ENCODE peak calls at places on chromosomes 11 and 22, in seven cellular contexts. M, G, I, R, Y, Z and C are unnamed samples.

GRCh38 chr22:48372395-48372794 is 1455.3 kb downstream of the BRD1 start:
- DNase-seq in M (no peak), G (no peak), I (no peak), R (no peak), Y (no peak), Z (no peak), C (no peak)

GRCh38 chr11:66327171-66328035 is 8.8 kb downstream of the RIN1 start:
- DNase-seq in M (no peak), G (no peak), I (no peak), R (no peak), Y (no peak), Z (no peak), C (no peak)

GRCh38 chr22:20508815-20509271 is 1.4 kb downstream of the MED15 start:
- DNase-seq in M (no peak), G (no peak), I (no peak), R (no peak), Y (no peak), Z (no peak), C (no peak)

GRCh38 chr22:38494498-38494897 is 11.6 kb downstream of the DDX17 start:
- DNase-seq in M (no peak), G (no peak), I (no peak), R (no peak), Y (no peak), Z (no peak), C (no peak)

GRCh38 chr11:65883058-65883761 is 3.6 kb downstream of the CTSW start:
- DNase-seq in M (no peak), G (no peak), I (no peak), R (no peak), Y (no peak), Z (no peak), C (no peak)

GRCh38 chr11:128733440-128734115 is 39.7 kb downstream of the FLI1 start:
- DNase-seq in M (no peak), G (no peak), I (peak), R (no peak), Y (no peak), Z (no peak), C (peak)

GRCh38 chr11:45048870-45049825 is 97.3 kb upstream of the PRDM11 start:
- DNase-seq in M (no peak), G (no peak), I (no peak), R (no peak), Y (peak), Z (no peak), C (no peak)

GRCh38 chr22:48886604-48887393 is 940.9 kb downstream of the BRD1 start:
- DNase-seq in M (no peak), G (no peak), I (no peak), R (no peak), Y (no peak), Z (no peak), C (no peak)

GRCh38 chr11:17790453-17790852 is 55.9 kb downstream of the KCNC1 start:
- DNase-seq in M (no peak), G (no peak), I (no peak), R (no peak), Y (no peak), Z (no peak), C (no peak)

GRCh38 chr11:20011294-20011951 is 148.9 kb downstream of the DBX1 start:
- DNase-seq in M (no peak), G (no peak), I (no peak), R (no peak), Y (no peak), Z (no peak), C (no peak)

GRCh38 chr22:24418786-24419479 is 8.5 kb upstream of the ADORA2A start:
- DNase-seq in M (no peak), G (no peak), I (no peak), R (no peak), Y (no peak), Z (no peak), C (no peak)

GRCh38 chr11:73465019-73465675 is 88.9 kb downstream of the RELT start:
- DNase-seq in M (no peak), G (no peak), I (no peak), R (no peak), Y (no peak), Z (no peak), C (no peak)

GRCh38 chr11:76698321-76699043 is 27.9 kb upstream of the LRRC32 start:
- DNase-seq in M (no peak), G (no peak), I (no peak), R (no peak), Y (no peak), Z (no peak), C (no peak)

GRCh38 chr11:128890543-128891409 is at the start of gene KCNJ5:
- DNase-seq in M (no peak), G (no peak), I (no peak), R (no peak), Y (no peak), Z (no peak), C (no peak)

GRCh38 chr11:28696591-28696990 is 588.4 kb downstream of the METTL15 start:
- DNase-seq in M (no peak), G (no peak), I (no peak), R (no peak), Y (no peak), Z (no peak), C (no peak)

GRCh38 chr11:30100514-30100913 is 83.7 kb upstream of the KCNA4 start:
- DNase-seq in M (no peak), G (no peak), I (no peak), R (no peak), Y (no peak), Z (no peak), C (no peak)

GRCh38 chr11:68342459-68343158 is 30.2 kb downstream of the LRP5 start:
- DNase-seq in M (no peak), G (no peak), I (no peak), R (no peak), Y (no peak), Z (no peak), C (no peak)

GRCh38 chr11:125140251-125140650 is 24.3 kb upstream of the PKNOX2 start:
- DNase-seq in M (no peak), G (no peak), I (no peak), R (no peak), Y (no peak), Z (no peak), C (no peak)

GRCh38 chr11:118623291-118623655 is 15.9 kb downstream of the PHLDB1 start:
- DNase-seq in M (no peak), G (no peak), I (no peak), R (no peak), Y (no peak), Z (no peak), C (no peak)

GRCh38 chr11:66967670-66968425 is 7.3 kb upstream of the C11orf86 start:
- DNase-seq in M (no peak), G (no peak), I (no peak), R (no peak), Y (no peak), Z (peak), C (no peak)

GRCh38 chr11:63682045-63682915 is 980 bp downstream of the RTN3 start:
- DNase-seq in M (no peak), G (no peak), I (no peak), R (no peak), Y (peak), Z (peak), C (no peak)

GRCh38 chr22:20904008-20904979 is 12.9 kb upstream of the CRKL start:
- DNase-seq in M (no peak), G (no peak), I (no peak), R (no peak), Y (no peak), Z (no peak), C (no peak)

GRCh38 chr11:36376888-36377758 is 81.0 kb downstream of the PRR5L start:
- DNase-seq in M (peak), G (no peak), I (peak), R (peak), Y (no peak), Z (peak), C (peak)

GRCh38 chr11:71451596-71452353 is 1.2 kb upstream of the NADSYN1 start:
- DNase-seq in M (no peak), G (no peak), I (no peak), R (no peak), Y (no peak), Z (no peak), C (no peak)

GRCh38 chr11:118639899-118640298 is 32.5 kb downstream of the PHLDB1 start:
- DNase-seq in M (no peak), G (no peak), I (no peak), R (no peak), Y (no peak), Z (no peak), C (no peak)

GRCh38 chr11:104028476-104028875 is 8.0 kb upstream of the DDI1 start:
- DNase-seq in M (no peak), G (no peak), I (no peak), R (no peak), Y (no peak), Z (no peak), C (no peak)

GRCh38 chr11:4699697-4700435 is 2.2 kb upstream of the OR51E2 start:
- DNase-seq in M (no peak), G (no peak), I (peak), R (no peak), Y (no peak), Z (no peak), C (no peak)

GRCh38 chr22:19933328-19934241 is 8.0 kb upstream of the COMT start:
- DNase-seq in M (no peak), G (no peak), I (no peak), R (no peak), Y (no peak), Z (no peak), C (no peak)

GRCh38 chr11:105856954-105857353 is 165.1 kb downstream of the MSANTD4 start:
- DNase-seq in M (no peak), G (no peak), I (no peak), R (no peak), Y (no peak), Z (no peak), C (no peak)

GRCh38 chr11:67732045-67732787 is 57.8 kb upstream of the ALDH3B2 start:
- DNase-seq in M (peak), G (no peak), I (peak), R (peak), Y (peak), Z (no peak), C (peak)

GRCh38 chr22:27879923-27880322 is 39.1 kb downstream of the PITPNB start:
- DNase-seq in M (no peak), G (no peak), I (no peak), R (no peak), Y (no peak), Z (peak), C (no peak)

GRCh38 chr11:59097113-59097708 is 9.8 kb upstream of the FAM111B start:
- DNase-seq in M (peak), G (no peak), I (peak), R (peak), Y (no peak), Z (peak), C (peak)

GRCh38 chr11:111469200-111469599 is 43.0 kb downstream of the BTG4 start:
- DNase-seq in M (no peak), G (no peak), I (no peak), R (no peak), Y (no peak), Z (no peak), C (no peak)

GRCh38 chr11:102047305-102047924 is at the start of gene CFAP300:
- DNase-seq in M (peak), G (no peak), I (peak), R (peak), Y (peak), Z (peak), C (peak)

GRCh38 chr11:75245356-75246005 is 4.9 kb downstream of the TPBGL start:
- DNase-seq in M (no peak), G (no peak), I (no peak), R (no peak), Y (no peak), Z (no peak), C (no peak)

GRCh38 chr11:34205326-34206035 is 100.1 kb downstream of the NAT10 start:
- DNase-seq in M (no peak), G (no peak), I (no peak), R (no peak), Y (no peak), Z (no peak), C (no peak)

GRCh38 chr11:103924166-103925013 is 112.0 kb upstream of the DDI1 start:
- DNase-seq in M (no peak), G (no peak), I (no peak), R (no peak), Y (no peak), Z (no peak), C (no peak)

GRCh38 chr11:70353900-70354568 is 44.3 kb upstream of the CTTN start:
- DNase-seq in M (no peak), G (no peak), I (no peak), R (no peak), Y (no peak), Z (no peak), C (peak)